ENCODE peak calls at places on chromosomes 13 and 19, in eight cellular contexts. G is stimulated activated CD4-positive, alpha-beta T cell treated with anti-CD3 and anti-CD28 coated beads, Interleukin-12 subunit alpha, Interleukin-12 subunit beta, amount 100 ng/mL, for 24 hours; X is retina; Q is activated naive CD8-positive, alpha-beta T cell treated with anti-CD3 and anti-CD28 coated beads for 36 hours; O is AG04450; R is left ventricle myocardium inferior; Y is heart right ventricle; I is stimulated activated CD8-positive, alpha-beta memory T cell treated with anti-CD3 and anti-CD28 coated beads, Interleukin-15, amount 100 ng/mL, for 4 hours. Z is an unnamed sample.

GRCh38 chr19:11995174-11995573 is 30.3 kb downstream of the ZNF763 start:
- DNase-seq in I (no peak), X (no peak), Q (no peak), O (no peak), R (no peak), G (no peak), Y (no peak), Z (no peak)

GRCh38 chr19:50718255-50719118 is 1.1 kb downstream of the SHANK1 start:
- DNase-seq in Y (no peak), G (no peak), R (no peak), O (no peak), I (no peak), X (no peak), Q (no peak), Z (no peak)

GRCh38 chr13:45167611-45168554 is 33.0 kb downstream of the KCTD4 start:
- DNase-seq in X (no peak), Q (no peak), I (no peak), G (no peak), Y (no peak), O (no peak), R (peak; percentile 37), Z (no peak)

GRCh38 chr19:610071-610800 is 20.6 kb downstream of the HCN2 start:
- DNase-seq in R (no peak), O (no peak), G (no peak), X (no peak), Y (no peak), Q (peak; percentile 50), I (no peak), Z (no peak)

GRCh38 chr19:18845961-18846360 is 14.2 kb downstream of the UPF1 start:
- DNase-seq in Q (no peak), X (no peak), G (no peak), Y (no peak), I (no peak), O (no peak), R (no peak), Z (no peak)

GRCh38 chr19:1074512-1075283 is 7.7 kb downstream of the ARHGAP45 start:
- DNase-seq in I (peak; percentile 78), Q (peak; percentile 83), Y (peak; percentile 85), X (no peak), O (no peak), G (peak; percentile 67), R (peak; percentile 86), Z (peak; percentile 86)

GRCh38 chr13:97583884-97584497 is 150.0 kb downstream of the RAP2A start:
- DNase-seq in Q (no peak), I (no peak), R (no peak), G (no peak), X (no peak), Y (no peak), O (no peak), Z (no peak)

GRCh38 chr19:3275068-3275582 is 50.7 kb downstream of the CELF5 start:
- DNase-seq in R (no peak), I (no peak), Y (no peak), X (peak; percentile 75), G (no peak), Q (peak; percentile 52), O (no peak), Z (peak; percentile 47)

GRCh38 chr19:55536366-55536765 is 567 bp downstream of the SBK2 start:
- DNase-seq in Q (no peak), R (no peak), Y (no peak), I (no peak), G (no peak), O (no peak), X (no peak), Z (no peak)

GRCh38 chr19:29841559-29842367 is 30.0 kb downstream of the CCNE1 start:
- DNase-seq in R (no peak), O (no peak), G (no peak), X (no peak), Q (no peak), I (no peak), Y (no peak), Z (no peak)

GRCh38 chr13:35855531-35856019 is 275.6 kb downstream of the DCLK1 start:
- DNase-seq in X (peak; percentile 24), O (no peak), R (no peak), G (no peak), I (no peak), Q (peak; percentile 6), Y (no peak), Z (no peak)

Z was measured in GM18507.